ENCODE peak calls at places on chromosomes 11 and 22, in eight cellular contexts. V, T, B, G, Z, M, K and I are unnamed samples.

GRCh38 chr11:30107899-30108298 is 91.1 kb upstream of the KCNA4 start:
- DNase-seq in V (no peak), T (peak), B (no peak), G (no peak), Z (no peak), M (peak), K (no peak), I (no peak)

GRCh38 chr11:123568367-123568870 is 86.0 kb downstream of the SCN3B start:
- DNase-seq in V (no peak), T (no peak), B (no peak), G (no peak), Z (no peak), M (no peak), K (no peak), I (no peak)

GRCh38 chr22:38056969-38057841 is at the start of gene PICK1:
- DNase-seq in V (peak), T (peak), B (peak), G (peak), Z (peak), M (peak), K (peak), I (peak)

GRCh38 chr11:69044111-69045013 is 4.4 kb upstream of the TPCN2 start:
- DNase-seq in V (peak), T (peak), B (peak), G (peak), Z (peak), M (peak), K (no peak), I (no peak)

GRCh38 chr22:46937939-46938338 is 175.5 kb downstream of the TBC1D22A start:
- DNase-seq in V (no peak), T (no peak), B (no peak), G (no peak), Z (no peak), M (no peak), K (no peak), I (no peak)

GRCh38 chr11:2548596-2548995 is 103.8 kb downstream of the KCNQ1 start:
- DNase-seq in V (no peak), T (no peak), B (no peak), G (no peak), Z (peak), M (no peak), K (no peak), I (peak)

GRCh38 chr11:97140885-97141494 is 751.2 kb downstream of the JRKL start:
- DNase-seq in V (no peak), T (no peak), B (no peak), G (no peak), Z (no peak), M (no peak), K (no peak), I (no peak)

GRCh38 chr11:93908689-93909088 is 58.3 kb upstream of the VSTM5 start:
- DNase-seq in V (no peak), T (peak), B (no peak), G (no peak), Z (no peak), M (peak), K (no peak), I (no peak)

GRCh38 chr11:59173964-59174663 is 2.2 kb downstream of the DTX4 start:
- DNase-seq in V (peak), T (no peak), B (peak), G (peak), Z (no peak), M (peak), K (no peak), I (no peak)

GRCh38 chr11:44167047-44167446 is 71.6 kb downstream of the EXT2 start:
- DNase-seq in V (no peak), T (no peak), B (no peak), G (no peak), Z (no peak), M (no peak), K (no peak), I (no peak)

GRCh38 chr22:20247010-20247505 is 21.1 kb downstream of the RTN4R start:
- DNase-seq in V (peak), T (peak), B (peak), G (no peak), Z (no peak), M (peak), K (peak), I (no peak)

GRCh38 chr22:28921585-28921879 is 38.2 kb downstream of the ZNRF3 start:
- DNase-seq in V (no peak), T (no peak), B (no peak), G (no peak), Z (no peak), M (no peak), K (no peak), I (no peak)

GRCh38 chr11:128336203-128336602 is 251.2 kb downstream of the ETS1 start:
- DNase-seq in V (peak), T (peak), B (peak), G (peak), Z (no peak), M (peak), K (no peak), I (no peak)

GRCh38 chr22:38203090-38203810 is 1.5 kb downstream of the MAFF start:
- DNase-seq in V (no peak), T (no peak), B (peak), G (peak), Z (no peak), M (peak), K (no peak), I (no peak)

GRCh38 chr11:2794419-2794795 is 91.2 kb downstream of the CDKN1C start:
- DNase-seq in V (no peak), T (no peak), B (no peak), G (peak), Z (no peak), M (no peak), K (no peak), I (peak)

GRCh38 chr22:44337658-44338004 is 24.9 kb upstream of the SHISAL1 start:
- DNase-seq in V (peak), T (no peak), B (no peak), G (peak), Z (peak), M (peak), K (no peak), I (peak)

GRCh38 chr11:125944350-125945010 is 1.4 kb upstream of the VSIG10L2 start:
- DNase-seq in V (peak), T (no peak), B (no peak), G (peak), Z (no peak), M (no peak), K (no peak), I (no peak)

GRCh38 chr11:86446163-86446923 is 71.7 kb downstream of the CCDC81 start:
- DNase-seq in V (no peak), T (no peak), B (no peak), G (no peak), Z (no peak), M (no peak), K (no peak), I (no peak)

GRCh38 chr11:63868399-63869064 is 29.6 kb downstream of the MARK2 start:
- DNase-seq in V (no peak), T (no peak), B (no peak), G (no peak), Z (no peak), M (no peak), K (no peak), I (no peak)

GRCh38 chr11:27459191-27459590 is 13.4 kb downstream of the LGR4 start:
- DNase-seq in V (no peak), T (no peak), B (peak), G (no peak), Z (no peak), M (no peak), K (no peak), I (no peak)

GRCh38 chr11:43664295-43664694 is 16.2 kb upstream of the HSD17B12 start:
- DNase-seq in V (no peak), T (no peak), B (no peak), G (no peak), Z (no peak), M (no peak), K (no peak), I (no peak)

GRCh38 chr11:61602775-61603569 is 22.1 kb upstream of the SYT7 start:
- DNase-seq in V (peak), T (peak), B (peak), G (peak), Z (peak), M (peak), K (no peak), I (peak)

GRCh38 chr11:109423114-109423859 is 1.3 kb downstream of the C11orf87 start:
- DNase-seq in V (no peak), T (no peak), B (peak), G (no peak), Z (peak), M (no peak), K (no peak), I (peak)

GRCh38 chr11:1303196-1303821 is 6.1 kb downstream of the TOLLIP start:
- DNase-seq in V (peak), T (no peak), B (no peak), G (peak), Z (peak), M (no peak), K (no peak), I (peak)

GRCh38 chr11:44057340-44057739 is 8.7 kb upstream of the ACCS start:
- DNase-seq in V (no peak), T (no peak), B (no peak), G (no peak), Z (no peak), M (no peak), K (no peak), I (no peak)

GRCh38 chr11:76048763-76049162 is 157.5 kb downstream of the WNT11 start:
- DNase-seq in V (no peak), T (no peak), B (peak), G (no peak), Z (no peak), M (no peak), K (no peak), I (peak)

GRCh38 chr22:46009730-46010129 is 32.8 kb upstream of the WNT7B start:
- DNase-seq in V (peak), T (no peak), B (no peak), G (no peak), Z (no peak), M (no peak), K (no peak), I (no peak)

GRCh38 chr11:92739020-92739419 is 230.4 kb upstream of the MTNR1B start:
- DNase-seq in V (no peak), T (peak), B (no peak), G (no peak), Z (no peak), M (peak), K (no peak), I (no peak)

GRCh38 chr11:92740251-92740650 is 229.2 kb upstream of the MTNR1B start:
- DNase-seq in V (no peak), T (no peak), B (no peak), G (no peak), Z (no peak), M (no peak), K (no peak), I (no peak)

GRCh38 chr11:92738281-92738680 is 231.2 kb upstream of the MTNR1B start:
- DNase-seq in V (no peak), T (no peak), B (no peak), G (no peak), Z (no peak), M (no peak), K (no peak), I (no peak)

DNA sequence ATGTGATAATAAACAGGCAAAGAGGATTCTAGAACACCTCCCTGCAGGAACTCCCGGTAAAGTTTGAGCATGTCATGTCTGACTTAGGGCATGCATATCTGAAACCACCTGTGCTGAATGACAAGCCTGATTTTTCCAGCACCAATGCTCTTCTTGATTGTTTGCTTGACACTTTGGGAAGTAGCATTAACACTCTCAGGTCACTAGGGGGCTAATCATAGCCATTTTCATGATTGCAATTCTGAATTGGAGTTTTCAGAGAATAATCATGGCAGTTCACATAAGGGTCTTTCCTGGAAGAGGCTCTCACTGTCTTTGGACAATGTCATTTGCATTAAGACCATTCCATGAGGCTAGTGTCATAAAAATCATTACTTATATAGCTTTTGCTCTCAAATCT is 234.4 kb upstream of the MTNR1B start:
- DNase-seq in V (no peak), T (no peak), B (no peak), G (no peak), Z (no peak), M (no peak), K (no peak), I (no peak)
- TF ChIP-seq CTCF in V (no peak), T (peak), B (peak), G (no peak), Z (no peak), M (peak), K (peak), I (peak)

DNA sequence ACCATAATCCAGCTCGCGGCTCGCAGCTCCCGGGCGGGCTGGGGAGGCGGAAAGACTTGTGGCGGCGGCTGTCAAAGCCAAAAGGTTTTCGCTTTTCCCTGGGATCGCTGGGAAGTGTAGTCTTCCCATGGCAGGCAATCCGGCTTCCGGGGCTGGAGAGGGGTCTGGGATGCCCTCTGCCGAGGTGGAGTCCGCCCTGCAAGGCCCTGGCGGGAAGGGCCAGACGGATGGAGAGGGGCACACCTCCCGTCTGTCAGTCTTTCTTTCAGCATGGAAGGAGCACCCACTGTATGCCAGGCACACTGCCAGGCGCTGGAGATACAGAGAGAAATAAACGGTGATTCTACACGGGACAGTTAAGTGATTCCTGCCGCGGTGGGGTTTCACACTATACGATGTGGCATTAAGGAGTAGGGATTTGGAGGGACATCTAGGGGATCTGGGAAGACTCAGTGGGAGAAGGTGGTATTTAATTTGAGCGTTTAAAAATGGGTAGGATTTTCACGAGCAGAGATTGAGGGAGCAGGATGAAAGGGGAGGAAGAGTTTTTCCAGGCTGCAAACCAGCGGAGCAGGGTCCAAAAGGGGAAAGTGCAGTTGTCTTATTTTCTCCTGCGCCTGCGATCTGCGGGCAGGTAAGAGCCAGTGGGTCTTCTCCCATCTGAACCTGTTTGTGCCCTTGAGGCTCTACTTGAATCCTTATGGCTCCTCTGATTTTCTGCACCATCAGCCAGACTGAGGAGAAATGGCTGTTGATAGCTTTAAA is at the start of gene BACE1:
- DNase-seq in V (peak), T (no peak), B (no peak), G (peak), Z (peak), M (peak), K (no peak), I (peak)
- TF ChIP-seq CTCF in V (peak), T (peak), B (no peak), G (no peak), Z (peak), M (peak), K (no peak), I (no peak)

GRCh38 chr11:103338621-103339484 is 229.6 kb downstream of the DYNC2H1 start:
- DNase-seq in V (no peak), T (no peak), B (peak), G (no peak), Z (no peak), M (peak), K (no peak), I (peak)
- TF ChIP-seq CTCF in V (no peak), T (peak), B (no peak), G (no peak), Z (no peak), M (peak), K (no peak), I (no peak)

DNA sequence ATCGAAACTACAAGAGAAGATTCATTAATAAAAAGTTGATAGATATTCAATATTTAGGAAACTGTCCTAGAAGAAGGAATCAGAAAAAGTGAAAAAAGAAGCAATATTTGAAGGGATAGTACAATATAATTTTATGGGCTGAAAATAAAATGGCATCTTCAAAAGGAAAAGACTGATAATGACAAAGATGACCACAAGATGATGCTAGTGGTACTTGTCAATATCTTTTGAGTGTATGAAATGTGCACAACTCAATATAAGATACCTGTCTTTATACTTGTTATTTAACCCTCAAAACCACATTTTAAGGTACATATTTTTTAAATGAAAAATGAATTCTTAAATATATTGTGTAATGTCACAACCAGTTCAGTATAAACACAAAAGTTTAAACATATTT is 1059.6 kb upstream of the RAG2 start:
- DNase-seq in V (no peak), T (no peak), B (no peak), G (no peak), Z (no peak), M (peak), K (no peak), I (no peak)
- TF ChIP-seq CTCF in V (no peak), T (peak), B (peak), G (no peak), Z (no peak), M (peak), K (no peak), I (peak)

DNA sequence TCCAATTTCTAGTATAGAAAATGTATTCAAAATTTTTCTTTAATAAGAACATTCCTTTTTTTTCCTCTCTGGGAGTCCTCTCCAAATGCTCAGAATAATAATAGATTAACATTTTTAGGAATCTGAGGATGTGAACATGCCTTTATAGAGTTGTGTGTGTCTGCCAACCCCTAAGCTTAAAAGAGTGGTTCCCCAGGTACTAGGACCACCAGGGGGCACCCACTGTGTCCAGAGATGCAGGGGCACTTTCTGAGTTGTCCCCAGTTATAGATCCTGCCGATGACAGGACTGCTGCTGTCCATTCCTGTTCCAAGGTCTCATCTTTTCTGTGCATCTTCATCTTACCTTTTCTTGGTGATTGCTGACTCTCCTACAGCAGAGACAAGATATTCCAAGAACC is 27.0 kb upstream of the MICAL2 start:
- DNase-seq in V (no peak), T (no peak), B (no peak), G (no peak), Z (no peak), M (no peak), K (no peak), I (no peak)
- TF ChIP-seq CTCF in V (no peak), T (peak), B (no peak), G (no peak), Z (no peak), M (peak), K (no peak), I (no peak)

DNA sequence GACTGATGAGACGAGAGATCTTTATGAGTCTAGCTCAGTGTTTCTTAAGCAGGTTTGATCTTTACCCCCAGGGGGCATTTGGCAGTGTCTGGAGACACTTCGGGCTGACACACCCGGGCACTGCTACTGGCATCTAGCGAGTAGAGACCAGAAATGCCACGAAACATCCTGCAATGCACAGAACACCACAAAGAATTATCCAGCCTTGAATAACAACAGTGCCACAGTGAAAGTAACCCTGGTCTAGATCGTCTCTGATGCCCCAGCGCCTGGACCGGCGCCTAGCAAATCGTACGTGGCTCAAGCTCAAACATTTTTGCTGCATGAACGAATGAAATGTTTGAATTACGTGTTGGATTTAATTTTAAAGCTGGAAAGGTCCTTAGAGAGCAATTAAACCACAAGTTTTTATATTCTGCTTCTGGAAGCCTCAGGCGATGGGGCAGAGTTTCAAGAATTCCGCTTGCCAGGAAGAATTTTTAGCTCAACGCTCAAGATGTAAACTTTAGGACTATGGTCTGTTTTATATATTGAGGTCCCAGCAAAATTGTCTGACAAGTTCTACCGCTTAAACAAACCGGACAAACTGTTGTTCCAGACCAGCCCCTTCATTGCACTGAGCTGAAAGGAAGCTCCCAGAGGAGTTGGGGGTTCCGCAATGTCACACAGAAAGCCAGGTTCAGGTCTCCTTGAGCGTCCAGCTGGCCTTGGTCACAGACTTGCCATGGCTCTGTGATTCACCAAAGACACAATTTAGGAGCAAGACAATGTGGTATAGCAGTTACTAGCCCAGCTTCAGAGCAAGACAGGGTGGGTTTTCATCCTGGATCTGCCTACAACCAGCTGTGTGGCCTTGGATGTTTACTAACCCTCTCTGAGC is 44.2 kb upstream of the SMTN start:
- DNase-seq in V (peak), T (peak), B (no peak), G (no peak), Z (no peak), M (peak), K (no peak), I (no peak)
- TF ChIP-seq CTCF in V (no peak), T (peak), B (no peak), G (no peak), Z (no peak), M (peak), K (no peak), I (no peak)